ENCODE peak calls at places on chromosome 5, in four cellular contexts. J is adipocyte, W is lung, E is endodermal cell. Q is an unnamed sample.

GRCh38 chr5:179953934-179954833 is 46.5 kb upstream of the TBC1D9B start:
- DNase-seq in W (no peak), J (peak; percentile 52), E (no peak), Q (no peak)

GRCh38 chr5:82276800-82277612 is 1.1 kb downstream of the RPS23 start:
- DNase-seq in W (no peak), J (no peak), E (no peak), Q (no peak)

GRCh38 chr5:63408984-63409383 is 553.3 kb downstream of the HTR1A start:
- DNase-seq in J (no peak), E (no peak), W (no peak), Q (no peak)

GRCh38 chr5:114361724-114362196 is at the start of gene KCNN2:
- DNase-seq in J (peak; percentile 78), W (peak; percentile 79), E (peak; percentile 97), Q (peak; percentile 86)

GRCh38 chr5:109630109-109630508 is 59.6 kb upstream of the MAN2A1 start:
- DNase-seq in E (no peak), W (no peak), J (peak; percentile 57), Q (no peak)

GRCh38 chr5:137395011-137395755 is 103.9 kb downstream of the SPOCK1 start:
- DNase-seq in W (no peak), E (no peak), J (no peak), Q (no peak)

GRCh38 chr5:126847318-126848221 is 70.6 kb downstream of the LMNB1 start:
- DNase-seq in E (peak; percentile 52), J (no peak), W (no peak), Q (no peak)

GRCh38 chr5:58322453-58322852 is 137.4 kb downstream of the PLK2 start:
- DNase-seq in E (no peak), J (peak; percentile 58), W (no peak), Q (no peak)

GRCh38 chr5:143554194-143554717 is 150.8 kb upstream of the NR3C1 start:
- DNase-seq in E (no peak), W (no peak), J (peak; percentile 87), Q (no peak)

GRCh38 chr5:137641148-137641547 is 94.7 kb downstream of the KLHL3 start:
- DNase-seq in W (no peak), E (no peak), J (no peak), Q (no peak)

GRCh38 chr5:102959055-102959454 is 160.9 kb downstream of the GIN1 start:
- DNase-seq in W (no peak), E (no peak), J (peak; percentile 84), Q (no peak)

GRCh38 chr5:149496166-149496565 is 55.1 kb downstream of the CSNK1A1 start:
- DNase-seq in W (no peak), J (peak; percentile 31), E (no peak), Q (no peak)

GRCh38 chr5:14171091-14171490 is 27.9 kb downstream of the TRIO start:
- DNase-seq in J (peak; percentile 83), W (no peak), E (no peak), Q (no peak)

GRCh38 chr5:122895141-122895540 is 49.7 kb downstream of the SNX24 start:
- DNase-seq in J (no peak), W (no peak), E (no peak), Q (no peak)

GRCh38 chr5:171776747-171777419 is 8.7 kb upstream of the SMIM23 start:
- DNase-seq in W (no peak), E (no peak), J (no peak), Q (no peak)

GRCh38 chr5:56686337-56687198 is 128.8 kb upstream of the MAP3K1 start:
- DNase-seq in E (no peak), W (no peak), J (no peak), Q (no peak)

DNA sequence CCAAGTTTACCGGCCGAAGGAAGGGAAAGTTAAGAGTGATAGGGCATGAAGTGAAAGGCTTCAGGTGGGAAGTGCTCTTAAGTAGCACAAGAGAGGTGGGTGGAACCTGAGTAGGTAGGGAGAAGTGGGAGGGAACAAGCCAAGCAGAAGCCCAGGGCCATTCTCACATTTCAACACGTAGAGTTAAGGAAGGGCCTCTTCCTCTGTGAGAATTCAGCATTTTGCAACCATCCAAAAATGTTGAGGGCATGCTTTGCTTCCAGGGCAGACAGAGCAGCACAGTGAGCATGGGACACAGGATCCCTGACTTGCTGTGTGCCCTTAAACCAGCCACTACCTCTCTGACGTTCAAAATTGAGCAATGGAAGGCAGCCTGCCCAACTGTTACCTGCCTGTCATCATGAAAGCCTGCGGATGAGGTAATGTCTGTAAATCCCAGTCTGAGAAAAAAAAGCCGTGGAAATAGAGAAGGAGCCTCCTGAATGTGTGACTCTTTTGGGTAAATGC is 3.3 kb downstream of the CYFIP2 start:
- DNase-seq in J (no peak), W (peak; percentile 75), E (peak; percentile 75), Q (no peak)
- H3K4me1 ChIP-seq in J (no peaks in the 10 kb centered on the region), W (peaks cover 16% of the 10 kb centered on the region), E (peaks cover 4% of the 10 kb centered on the region), Q (peaks cover 4% of the 10 kb centered on the region)

GRCh38 chr5:88761939-88762338 is 121.0 kb downstream of the MEF2C start:
- DNase-seq in W (no peak), J (no peak), E (no peak), Q (no peak)
- H3K4me3 ChIP-seq in W (no peak overlapping the region), J (no peak overlapping the region), E (no peak overlapping the region), Q (no peak overlapping the region)

GRCh38 chr5:176726746-176727527 is 79.7 kb downstream of the TSPAN17 start:
- DNase-seq in W (no peak), J (no peak), E (no peak), Q (no peak)

GRCh38 chr5:176723440-176723839 is 76.2 kb downstream of the TSPAN17 start:
- DNase-seq in E (peak; percentile 76), J (no peak), W (no peak), Q (no peak)

GRCh38 chr5:176727528-176727900 is 80.2 kb downstream of the TSPAN17 start:
- DNase-seq in W (no peak), E (no peak), J (no peak), Q (no peak)

GRCh38 chr5:176724472-176724871 is 77.2 kb downstream of the TSPAN17 start:
- DNase-seq in J (no peak), E (peak; percentile 71), W (no peak), Q (no peak)

DNA sequence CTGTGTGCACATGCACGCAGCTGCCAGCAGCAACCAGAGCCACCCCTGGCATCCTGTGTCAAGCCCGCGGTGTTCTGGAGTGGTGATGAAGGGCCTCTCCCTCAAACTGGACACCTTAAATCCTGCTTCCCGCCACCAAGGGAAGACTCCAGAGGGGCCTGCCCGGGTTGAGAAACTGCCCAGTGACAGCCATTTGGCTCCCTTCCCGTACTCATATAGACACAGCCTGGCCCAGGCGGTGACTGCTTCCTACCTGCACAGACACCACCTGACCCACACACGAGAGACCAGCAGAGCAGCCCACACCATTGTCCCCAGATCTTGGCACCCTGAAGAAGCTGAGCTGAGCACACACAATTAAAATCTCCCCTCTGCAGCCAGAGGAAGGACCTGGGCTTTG is 78.2 kb downstream of the TSPAN17 start:
- DNase-seq in J (no peak), W (no peak), E (no peak), Q (no peak)
- H3K27me3 ChIP-seq in J (peaks cover 83% of the 10 kb centered on the region), W (no peaks in the 10 kb centered on the region), E (no peaks in the 10 kb centered on the region), Q (no peaks in the 10 kb centered on the region)

GRCh38 chr5:132430736-132431135 is 59.8 kb downstream of the IRF1 start:
- DNase-seq in E (no peak), J (no peak), W (no peak), Q (no peak)

GRCh38 chr5:132428147-132428482 is 58.6 kb downstream of the SLC22A5 start:
- DNase-seq in E (no peak), W (no peak), J (no peak), Q (no peak)

GRCh38 chr5:132429451-132430440 is 60.2 kb downstream of the SLC22A5 start:
- DNase-seq in W (no peak), J (no peak), E (no peak), Q (no peak)

GRCh38 chr5:132427285-132428146 is 58.0 kb downstream of the SLC22A5 start:
- DNase-seq in E (peak; percentile 77), W (peak; percentile 62), J (no peak), Q (peak; percentile 79)

DNA sequence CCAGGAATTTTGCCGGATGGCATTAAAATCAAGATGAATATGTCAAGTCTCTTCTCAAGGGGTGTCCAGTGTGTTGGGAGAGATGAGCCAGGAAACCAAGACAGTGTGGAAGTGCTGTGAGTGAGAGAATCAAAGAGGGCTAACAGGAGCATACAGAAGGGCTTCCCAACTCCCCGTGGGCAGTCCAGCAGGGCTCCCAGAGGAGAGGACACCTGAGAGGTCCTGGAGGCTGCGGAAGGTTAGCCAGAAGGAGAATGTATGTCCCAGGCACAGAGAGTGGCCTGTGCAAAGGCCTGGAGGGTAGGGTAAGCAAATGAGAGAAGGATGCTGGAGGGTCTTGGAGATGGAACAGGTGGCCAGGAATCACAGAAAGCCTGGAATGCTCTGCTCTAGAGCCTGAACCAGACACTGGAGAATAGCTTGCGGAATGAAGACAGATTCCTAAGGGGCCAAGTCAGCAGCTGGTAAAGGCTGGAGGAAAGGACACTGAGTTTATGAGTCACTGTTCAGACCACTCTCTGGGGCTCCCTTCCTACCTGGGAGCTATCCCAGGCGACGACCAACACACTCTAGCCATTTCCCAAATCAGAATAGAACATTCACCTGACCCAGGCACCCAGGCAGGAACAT is 59.4 kb downstream of the SLC22A5 start:
- DNase-seq in E (no peak), J (peak; percentile 84), W (no peak), Q (no peak)
- H3K4me1 ChIP-seq in E (peaks cover 11% of the 10 kb centered on the region), J (peaks cover 55% of the 10 kb centered on the region), W (peaks cover 42% of the 10 kb centered on the region), Q (peaks cover 62% of the 10 kb centered on the region)

GRCh38 chr5:140926211-140926902 is at the start of gene PCDHAC1:
- DNase-seq in J (peak; percentile 43), E (peak; percentile 99), W (peak; percentile 87), Q (peak; percentile 42)

GRCh38 chr5:140926903-140927573 is 939 bp downstream of the PCDHAC1 start:
- DNase-seq in J (peak; percentile 1), E (peak; percentile 84), W (peak; percentile 36), Q (no peak)

DNA sequence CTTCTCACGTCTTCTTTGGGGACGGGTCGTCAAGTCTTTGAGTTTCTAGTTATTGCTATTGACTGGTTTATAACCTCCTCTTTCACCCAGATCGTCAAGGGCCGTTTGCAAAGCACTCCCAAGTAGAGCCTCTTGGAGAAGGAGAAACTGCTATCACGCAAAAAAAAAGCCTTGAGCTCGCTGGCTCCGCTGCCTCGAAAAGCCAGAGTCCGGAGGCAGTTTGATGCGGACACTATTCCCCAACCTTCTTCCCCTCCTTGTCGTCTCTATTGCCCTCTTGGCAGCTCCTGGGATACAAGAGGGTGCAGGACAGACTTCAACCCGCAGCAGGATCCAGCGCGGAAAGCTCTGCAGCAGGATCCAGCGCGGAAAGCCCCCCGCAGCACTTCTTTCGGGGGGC is 293 bp upstream of the PCDHAC1 start:
- DNase-seq in J (no peak), W (no peak), E (no peak), Q (no peak)
- H3K4me3 ChIP-seq in J (peak overlapping the region; percentile 77), W (no peak overlapping the region), E (peak overlapping the region; percentile 87), Q (peak overlapping the region; percentile 30)

DNA sequence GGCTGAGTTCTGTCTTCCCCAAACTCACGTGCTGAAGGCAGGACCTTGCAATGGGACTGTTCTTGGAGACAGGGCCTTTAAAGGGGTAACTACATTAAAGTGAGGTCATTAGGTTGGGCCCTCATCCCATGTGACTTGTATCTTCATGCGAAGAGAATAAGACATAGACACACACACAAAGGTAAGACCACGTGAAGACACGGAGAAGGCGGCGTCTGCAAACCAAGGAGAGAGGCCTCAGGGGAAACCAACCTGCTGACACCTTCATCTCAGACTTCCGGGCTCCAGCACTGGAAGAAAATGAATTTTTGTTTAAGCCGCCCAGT is 50.7 kb upstream of the KCNMB1 start:
- DNase-seq in E (no peak), J (no peak), W (no peak), Q (no peak)
- H3K27me3 ChIP-seq in E (peaks cover 15% of the 10 kb centered on the region), J (peaks cover 26% of the 10 kb centered on the region), W (no peaks in the 10 kb centered on the region), Q (no peaks in the 10 kb centered on the region)